ENCODE peak calls at places on chromosomes 2 and 18, in ten cellular contexts. Q is HFFc6; J is H54; F is M059J; G is putamen; D is GM12878; Y is activated gamma-delta T cell treated with Interleukin-2 at 50 U/mL for 16 hours; I is stimulated activated CD4-positive, alpha-beta T cell treated with anti-CD3 and anti-CD28 coated beads, Interleukin-2, amount 100 ng/mL, for 48 hours; R is retina; O is T-helper 17 cell. Z is an unnamed sample.

GRCh38 chr18:76139844-76140243 is 355.2 kb downstream of the ZNF516 start:
- DNase-seq in R (no peak), Q (no peak), Y (no peak), I (no peak), J (no peak), O (no peak), G (no peak), F (no peak), D (no peak), Z (no peak)

GRCh38 chr2:172342056-172342455 is 85.3 kb upstream of the ITGA6 start:
- DNase-seq in F (no peak), I (no peak), O (no peak), Y (no peak), G (no peak), R (no peak), Q (no peak), J (no peak), D (no peak), Z (no peak)

GRCh38 chr2:172119089-172119488 is 16.4 kb upstream of the DLX2 start:
- DNase-seq in O (no peak), R (no peak), D (no peak), I (no peak), Q (peak), G (no peak), J (no peak), F (peak), Y (no peak), Z (no peak)

GRCh38 chr2:180690611-180691010 is 289.8 kb upstream of the UBE2E3 start:
- DNase-seq in G (no peak), Y (no peak), D (no peak), F (peak), Q (peak), I (no peak), R (no peak), J (no peak), O (no peak), Z (no peak)

GRCh38 chr2:24496959-24497358 is 5.9 kb downstream of the NCOA1 start:
- DNase-seq in Q (no peak), I (no peak), F (no peak), O (no peak), R (no peak), G (no peak), D (no peak), J (no peak), Y (no peak), Z (no peak)

GRCh38 chr2:96859338-96859649 is 1.5 kb upstream of the ANKRD39 start:
- DNase-seq in Y (no peak), Q (no peak), D (no peak), I (no peak), O (no peak), F (no peak), R (no peak), J (no peak), G (peak), Z (no peak)

GRCh38 chr2:69453475-69454129 is 16.4 kb upstream of the NFU1 start:
- DNase-seq in J (no peak), F (no peak), D (peak), O (no peak), I (peak), G (no peak), Y (no peak), R (no peak), Q (no peak), Z (peak)

GRCh38 chr2:63440612-63441011 is 147.7 kb downstream of the WDPCP start:
- DNase-seq in F (no peak), Q (no peak), O (no peak), Y (no peak), G (no peak), J (no peak), D (no peak), I (no peak), R (no peak), Z (no peak)

GRCh38 chr2:143901185-143901842 is 618.6 kb downstream of the ZEB2 start:
- DNase-seq in Y (no peak), G (no peak), D (no peak), J (peak), O (no peak), Q (peak), I (no peak), F (peak), R (no peak), Z (no peak)

GRCh38 chr2:99689135-99689742 is 199.4 kb upstream of the REV1 start:
- DNase-seq in I (no peak), G (no peak), Q (no peak), D (no peak), F (no peak), J (no peak), O (no peak), Y (no peak), R (no peak), Z (no peak)

GRCh38 chr2:118836411-118836930 is 11.0 kb downstream of the EN1 start:
- DNase-seq in D (no peak), J (no peak), G (no peak), Q (no peak), I (no peak), Y (no peak), F (no peak), R (no peak), O (no peak), Z (no peak)

GRCh38 chr2:234823877-234824376 is 127.9 kb upstream of the SH3BP4 start:
- DNase-seq in Q (peak), I (no peak), Y (no peak), O (no peak), R (no peak), G (no peak), J (peak), D (no peak), F (peak), Z (no peak)

GRCh38 chr2:223934870-223935269 is 10.3 kb downstream of the WDFY1 start:
- DNase-seq in D (no peak), I (no peak), Q (no peak), Y (no peak), F (no peak), R (no peak), J (no peak), G (no peak), O (no peak), Z (no peak)

GRCh38 chr2:232239956-232240681 is 138.4 kb upstream of the ALPP start:
- DNase-seq in F (peak), Q (peak), R (no peak), G (no peak), O (no peak), J (no peak), D (no peak), Y (no peak), I (peak), Z (no peak)

GRCh38 chr18:14189858-14190257 is 57.6 kb upstream of the ZNF519 start:
- DNase-seq in R (no peak), Q (peak), I (no peak), D (no peak), J (no peak), O (no peak), G (no peak), F (peak), Y (no peak), Z (no peak)

GRCh38 chr2:25420820-25421237 is 79.1 kb upstream of the DNMT3A start:
- DNase-seq in R (no peak), F (no peak), G (no peak), J (no peak), Q (no peak), O (no peak), Y (no peak), I (no peak), D (peak), Z (no peak)

GRCh38 chr2:189149981-189150380 is 29.6 kb downstream of the COL5A2 start:
- DNase-seq in D (no peak), F (peak), J (no peak), Q (peak), G (no peak), O (no peak), I (no peak), R (peak), Y (no peak), Z (no peak)

GRCh38 chr2:86383844-86384243 is 46.4 kb upstream of the REEP1 start:
- DNase-seq in Q (peak), J (no peak), F (peak), O (no peak), I (no peak), G (no peak), D (no peak), Y (no peak), R (no peak), Z (no peak)

GRCh38 chr2:237298323-237299118 is 115.4 kb downstream of the COL6A3 start:
- DNase-seq in F (peak), O (no peak), G (no peak), Y (no peak), D (no peak), I (no peak), J (no peak), R (no peak), Q (peak), Z (no peak)

GRCh38 chr2:111957872-111958354 is 59.5 kb downstream of the MERTK start:
- DNase-seq in Q (no peak), F (no peak), I (no peak), J (no peak), D (no peak), G (no peak), R (no peak), O (no peak), Y (no peak), Z (no peak)

GRCh38 chr2:177178797-177179196 is 33.8 kb upstream of the HNRNPA3 start:
- DNase-seq in O (no peak), G (no peak), R (no peak), D (no peak), F (no peak), J (no peak), I (no peak), Y (no peak), Q (no peak), Z (no peak)

GRCh38 chr2:164922119-164922518 is 33.2 kb downstream of the SLC38A11 start:
- DNase-seq in Y (no peak), G (no peak), O (no peak), F (no peak), R (no peak), J (no peak), I (no peak), Q (no peak), D (no peak), Z (no peak)

GRCh38 chr2:38178142-38178541 is 102.2 kb upstream of the CYP1B1 start:
- DNase-seq in D (no peak), G (peak), O (no peak), F (peak), Q (no peak), Y (no peak), R (no peak), J (no peak), I (no peak), Z (no peak)

GRCh38 chr18:40832362-40832761 is 1122.7 kb upstream of the PIK3C3 start:
- DNase-seq in F (peak), D (no peak), Q (no peak), J (no peak), R (no peak), I (no peak), Y (no peak), O (no peak), G (no peak), Z (no peak)

GRCh38 chr18:23662309-23663263 is at the start of gene ANKRD29:
- DNase-seq in J (peak), R (peak), I (peak), Y (peak), D (no peak), F (peak), Q (no peak), G (no peak), O (peak), Z (peak)

Z was measured in GM12891.